ENCODE peak calls at places on chromosomes 12 and 14, in ten cellular contexts. R is upper lobe of left lung, Z is transverse colon, X is tibial nerve, F is GM12878, J is SK-N-SH, A is A549, E is esophagus muscularis mucosa, U is sigmoid colon, G is stomach. P is an unnamed sample.

GRCh38 chr14:73238941-73239340 is 1.6 kb downstream of the PAPLN start:
- DNase-seq in R (no peak), Z (no peak), X (peak; percentile 12), F (no peak), J (peak; percentile 25), A (no peak), E (no peak), U (peak; percentile 60), G (no peak), P (no peak)

GRCh38 chr12:89873745-89874144 is 165.1 kb upstream of the ATP2B1 start:
- DNase-seq in R (no peak), Z (no peak), X (no peak), F (no peak), J (no peak), A (no peak), E (no peak), U (no peak), G (no peak), P (no peak)

GRCh38 chr12:80268924-80269749 is 169.8 kb downstream of the OTOGL start:
- DNase-seq in R (no peak), Z (no peak), X (no peak), F (no peak), J (no peak), A (peak; percentile 39), E (no peak), U (no peak), G (no peak), P (no peak)

GRCh38 chr12:23938422-23938821 is 11.0 kb downstream of the SOX5 start:
- DNase-seq in R (no peak), Z (no peak), X (no peak), F (no peak), J (no peak), A (no peak), E (no peak), U (no peak), G (no peak), P (no peak)

GRCh38 chr12:124259168-124260066 is 35.5 kb upstream of the RFLNA start:
- DNase-seq in R (peak; percentile 40), Z (no peak), X (no peak), F (no peak), J (peak; percentile 61), A (no peak), E (no peak), U (no peak), G (no peak), P (no peak)

GRCh38 chr12:116955382-116956021 is 44.8 kb downstream of the FBXW8 start:
- DNase-seq in R (no peak), Z (peak; percentile 34), X (no peak), F (no peak), J (no peak), A (peak; percentile 68), E (no peak), U (no peak), G (peak; percentile 83), P (no peak)

GRCh38 chr14:34420547-34421150 is 41.4 kb downstream of the SPTSSA start:
- DNase-seq in R (no peak), Z (no peak), X (no peak), F (no peak), J (no peak), A (no peak), E (no peak), U (no peak), G (no peak), P (no peak)

GRCh38 chr14:48890333-48890732 is 695.8 kb downstream of the RPS29 start:
- DNase-seq in R (no peak), Z (no peak), X (no peak), F (no peak), J (no peak), A (no peak), E (no peak), U (no peak), G (no peak), P (no peak)

GRCh38 chr12:119157528-119157927 is 21.2 kb upstream of the HSPB8 start:
- DNase-seq in R (peak; percentile 68), Z (no peak), X (no peak), F (no peak), J (no peak), A (no peak), E (no peak), U (no peak), G (no peak), P (no peak)

GRCh38 chr14:76920572-76921175 is 94.5 kb downstream of the LRRC74A start:
- DNase-seq in R (no peak), Z (no peak), X (no peak), F (no peak), J (peak; percentile 69), A (no peak), E (no peak), U (no peak), G (no peak), P (no peak)

GRCh38 chr14:24408764-24409163 is 10.0 kb downstream of the NYNRIN start:
- DNase-seq in R (no peak), Z (no peak), X (no peak), F (no peak), J (no peak), A (no peak), E (no peak), U (peak; percentile 45), G (no peak), P (no peak)

GRCh38 chr12:4664111-4664510 is 15.2 kb downstream of the NDUFA9 start:
- DNase-seq in R (no peak), Z (no peak), X (no peak), F (no peak), J (no peak), A (no peak), E (no peak), U (no peak), G (no peak), P (no peak)
- TF ChIP-seq EP300 in R (no peak), Z (no peak), X (no peak), F (no peak), J (no peak), A (no peak), E (no peak), U (no peak), G (no peak), P (no peak)

DNA sequence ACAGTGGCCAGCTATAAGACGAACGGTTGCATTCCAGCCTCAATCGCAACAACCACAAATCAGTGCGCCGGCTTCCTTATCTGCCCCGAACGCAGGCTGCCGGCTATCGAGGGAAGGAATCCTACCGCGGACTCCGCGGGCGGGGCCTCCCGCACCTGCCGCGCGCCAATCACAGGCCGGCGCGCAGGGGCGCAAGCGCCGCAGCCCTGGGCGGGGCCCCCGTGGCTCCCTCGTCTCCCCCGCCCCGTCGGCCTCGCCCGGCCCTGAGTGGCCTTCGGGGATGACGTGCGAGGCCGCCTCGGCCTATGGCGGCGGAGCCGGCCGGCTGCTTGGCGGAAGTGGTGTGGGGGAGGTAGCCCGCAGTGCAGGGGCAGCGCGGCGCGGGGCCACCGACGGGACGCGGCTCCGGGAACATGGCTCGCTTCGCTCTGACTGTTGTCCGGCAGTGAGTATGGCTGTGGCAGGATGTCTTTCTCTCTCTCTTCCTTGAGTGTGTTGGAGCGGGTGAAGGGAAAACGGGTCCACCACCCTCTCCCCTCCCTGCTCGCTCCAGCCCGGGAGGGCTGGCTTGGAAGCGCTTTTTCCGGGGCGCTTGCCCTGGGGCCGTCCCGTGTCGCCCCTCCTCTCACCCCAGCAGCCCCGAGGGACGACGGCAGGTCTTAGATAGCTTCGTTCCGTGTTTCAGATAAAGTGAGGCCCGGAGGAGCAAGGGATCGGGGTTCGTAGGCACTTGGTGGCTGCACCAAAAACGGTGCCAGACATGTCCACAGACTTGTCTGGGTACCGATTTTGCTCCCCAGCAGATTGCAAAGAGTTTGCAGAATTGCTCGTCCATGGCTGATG is at the start of gene TIGAR:
- DNase-seq in R (peak; percentile 98), Z (peak; percentile 95), X (peak; percentile 81), F (peak; percentile 70), J (peak; percentile 99), A (peak; percentile 95), E (peak; percentile 96), U (peak; percentile 97), G (peak; percentile 95), P (peak; percentile 93)
- TF ChIP-seq CTCF in R (no peak), Z (no peak), X (no peak), F (no peak), J (no peak), A (no peak), E (peak; percentile 20), U (no peak), G (no peak), P (no peak)

DNA sequence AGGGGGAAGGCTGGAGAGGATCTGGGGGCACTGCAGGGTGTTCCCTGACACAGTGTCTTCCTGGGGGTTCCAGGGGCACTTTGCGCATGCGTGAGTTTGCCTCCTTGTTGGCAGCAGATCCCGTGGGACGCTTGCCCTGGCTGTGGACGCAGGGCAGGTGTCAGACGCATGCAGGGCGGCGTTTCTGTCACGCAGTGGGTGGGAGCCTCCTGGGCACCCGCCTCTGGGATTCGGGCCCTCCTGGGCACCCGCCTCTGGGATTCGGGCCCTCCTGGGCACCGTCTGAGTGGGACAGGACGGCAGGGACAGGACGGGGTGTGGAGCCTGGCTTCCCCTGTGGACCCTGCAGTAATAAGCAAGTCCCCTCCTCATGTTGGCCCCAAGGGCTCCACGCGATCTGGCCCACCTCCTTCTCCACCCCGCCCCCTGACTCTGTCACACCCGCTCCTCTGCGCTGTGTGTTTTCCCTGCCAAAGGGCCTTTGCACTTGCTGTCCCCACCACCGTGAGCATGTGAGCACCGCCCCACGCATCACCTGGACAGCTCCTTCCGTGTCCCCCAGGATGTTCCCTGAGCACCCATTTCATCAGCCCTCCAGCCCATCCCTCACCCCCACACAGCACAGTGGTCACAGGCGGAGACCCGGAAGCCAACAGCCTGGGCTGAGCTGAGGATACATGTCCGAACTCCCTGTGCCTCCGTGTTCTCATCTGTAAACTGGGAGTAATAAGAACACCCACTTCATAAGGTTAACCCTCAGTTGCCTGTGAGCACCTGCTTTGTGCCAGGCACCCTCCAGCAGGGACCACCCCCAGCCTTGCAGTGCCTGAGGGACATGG is 4.4 kb downstream of the MMP17 start:
- DNase-seq in R (peak; percentile 73), Z (peak; percentile 44), X (peak; percentile 38), F (no peak), J (peak; percentile 76), A (peak; percentile 83), E (no peak), U (peak; percentile 87), G (no peak), P (peak; percentile 88)
- H3K27ac ChIP-seq in R (no peak overlapping the region), Z (peak overlapping the region; percentile 53), X (peak overlapping the region; percentile 82), F (no peak overlapping the region), J (peak overlapping the region; percentile 46), A (peak overlapping the region; percentile 89), E (peak overlapping the region; percentile 84), U (peak overlapping the region; percentile 42), G (peak overlapping the region; percentile 66), P (no peak overlapping the region)

GRCh38 chr12:10362828-10363664 is 26.8 kb downstream of the KLRK1 start:
- DNase-seq in R (no peak), Z (no peak), X (no peak), F (peak; percentile 35), J (no peak), A (no peak), E (no peak), U (no peak), G (no peak), P (no peak)

GRCh38 chr12:10365716-10366433 is 24.0 kb downstream of the KLRK1 start:
- DNase-seq in R (no peak), Z (no peak), X (no peak), F (no peak), J (no peak), A (no peak), E (no peak), U (no peak), G (no peak), P (no peak)

GRCh38 chr12:10364839-10365681 is 24.8 kb downstream of the KLRK1 start:
- DNase-seq in R (no peak), Z (peak; percentile 71), X (no peak), F (peak; percentile 53), J (peak; percentile 33), A (peak; percentile 53), E (no peak), U (peak; percentile 79), G (peak; percentile 69), P (peak; percentile 70)

GRCh38 chr12:10363665-10363921 is 26.2 kb downstream of the KLRK1 start:
- DNase-seq in R (no peak), Z (no peak), X (no peak), F (no peak), J (no peak), A (no peak), E (no peak), U (no peak), G (no peak), P (no peak)

GRCh38 chr12:10363922-10364838 is 25.7 kb downstream of the KLRK1 start:
- DNase-seq in R (peak; percentile 36), Z (peak; percentile 41), X (no peak), F (peak; percentile 84), J (no peak), A (no peak), E (no peak), U (peak; percentile 72), G (peak; percentile 40), P (peak; percentile 67)
- TF ChIP-seq EP300 in R (no peak), Z (no peak), X (no peak), F (no peak), J (no peak), A (no peak), E (no peak), U (no peak), G (no peak), P (no peak)